ENCODE peak calls at places on chromosome 14, in nine cellular contexts. Y is K562, L is right cardiac atrium, A is tibial nerve, T is body of pancreas, K is kidney epithelial cell, E is lower lobe of right lung, X is brain microvascular endothelial cell, D is foreskin fibroblast. M is an unnamed sample.

GRCh38 chr14:57889245-57889644 is 23.4 kb upstream of the SLC35F4 start:
- DNase-seq in Y (no peak), T (peak; percentile 66), L (peak; percentile 80), K (peak; percentile 35), A (no peak), E (peak; percentile 66), X (no peak), D (peak; percentile 19), M (peak; percentile 70)

GRCh38 chr14:77037886-77038511 is 9.5 kb upstream of the IRF2BPL start:
- DNase-seq in E (peak; percentile 68), A (no peak), L (peak; percentile 66), Y (no peak), T (peak; percentile 22), X (no peak), D (no peak), K (no peak), M (peak; percentile 78)

GRCh38 chr14:21093018-21093417 is 5.4 kb downstream of the ZNF219 start:
- DNase-seq in D (no peak), Y (no peak), L (no peak), T (no peak), A (no peak), E (no peak), K (no peak), X (no peak), M (no peak)

GRCh38 chr14:99182548-99183115 is 89.4 kb downstream of the BCL11B start:
- DNase-seq in T (no peak), D (no peak), Y (no peak), L (no peak), A (no peak), X (no peak), E (no peak), K (no peak), M (no peak)

GRCh38 chr14:52272375-52272774 is 4.9 kb downstream of the PTGDR start:
- DNase-seq in T (no peak), D (peak; percentile 39), E (no peak), L (no peak), A (no peak), Y (peak; percentile 5), K (no peak), X (peak; percentile 56), M (no peak)

GRCh38 chr14:89750909-89751502 is 203.5 kb downstream of the EFCAB11 start:
- DNase-seq in X (no peak), L (no peak), K (no peak), E (no peak), T (no peak), Y (no peak), A (no peak), D (no peak), M (no peak)

GRCh38 chr14:24064856-24065255 is 6.5 kb upstream of the CPNE6 start:
- DNase-seq in E (no peak), T (no peak), A (no peak), D (no peak), K (no peak), Y (no peak), X (no peak), L (no peak), M (no peak)

GRCh38 chr14:24481622-24482324 is 26.3 kb downstream of the CMA1 start:
- DNase-seq in Y (peak; percentile 71), D (no peak), L (no peak), X (peak; percentile 12), T (no peak), A (no peak), K (no peak), E (peak; percentile 59), M (no peak)

GRCh38 chr14:24177041-24177825 is 5.4 kb downstream of the REC8 start:
- DNase-seq in D (no peak), K (no peak), A (no peak), Y (no peak), X (no peak), L (peak; percentile 45), T (no peak), E (no peak), M (no peak)

GRCh38 chr14:59130472-59130871 is 58.0 kb upstream of the DAAM1 start:
- DNase-seq in Y (no peak), K (no peak), L (peak; percentile 60), E (no peak), T (no peak), A (no peak), X (no peak), D (no peak), M (no peak)

GRCh38 chr14:53850714-53851296 is 105.8 kb downstream of the BMP4 start:
- DNase-seq in L (no peak), X (peak; percentile 18), Y (no peak), T (no peak), A (no peak), D (peak; percentile 21), K (peak; percentile 28), E (no peak), M (no peak)

GRCh38 chr14:59332727-59333126 is 132.5 kb downstream of the GPR135 start:
- DNase-seq in A (no peak), D (peak; percentile 91), Y (no peak), L (no peak), E (no peak), K (no peak), X (peak; percentile 92), T (no peak), M (no peak)

GRCh38 chr14:102554835-102555819 is 37.3 kb upstream of the RCOR1 start:
- DNase-seq in E (peak; percentile 70), T (peak; percentile 55), D (no peak), L (peak; percentile 79), A (no peak), Y (no peak), K (no peak), X (no peak), M (no peak)

GRCh38 chr14:57418999-57419398 is 28.6 kb downstream of the NAA30 start:
- DNase-seq in T (no peak), K (no peak), X (no peak), L (no peak), E (no peak), A (no peak), Y (no peak), D (no peak), M (no peak)

GRCh38 chr14:57879516-57879915 is 13.6 kb upstream of the SLC35F4 start:
- DNase-seq in L (no peak), Y (no peak), X (no peak), K (no peak), E (no peak), A (no peak), T (no peak), D (no peak), M (no peak)

GRCh38 chr14:27078176-27078575 is 480.3 kb upstream of the NOVA1 start:
- DNase-seq in Y (no peak), K (no peak), E (no peak), X (no peak), T (no peak), L (no peak), A (no peak), D (no peak), M (no peak)
- H3K4me3 ChIP-seq in Y (no peak overlapping the region), K (no peak overlapping the region), E (no peak overlapping the region), X (no peak overlapping the region), T (no peak overlapping the region), L (no peak overlapping the region), A (no peak overlapping the region), D (no peak overlapping the region), M (no peak overlapping the region)

GRCh38 chr14:104135904-104136471 is 2.4 kb upstream of the KIF26A start:
- DNase-seq in T (peak; percentile 17), D (no peak), Y (no peak), L (peak; percentile 71), K (no peak), E (peak; percentile 42), A (no peak), X (no peak), M (peak; percentile 41)

GRCh38 chr14:104136472-104137296 is 1.7 kb upstream of the KIF26A start:
- DNase-seq in E (peak; percentile 43), T (no peak), Y (no peak), L (peak; percentile 56), X (no peak), A (no peak), K (no peak), D (no peak), M (no peak)

GRCh38 chr14:104138891-104139459 is 588 bp downstream of the KIF26A start:
- DNase-seq in X (no peak), K (no peak), T (peak; percentile 17), D (no peak), L (peak; percentile 65), Y (no peak), A (no peak), E (peak; percentile 45), M (no peak)

GRCh38 chr14:104138098-104138890 is at the start of gene KIF26A:
- DNase-seq in T (peak; percentile 33), X (no peak), D (no peak), L (peak; percentile 82), A (no peak), K (no peak), Y (peak; percentile 37), E (peak; percentile 44), M (no peak)

DNA sequence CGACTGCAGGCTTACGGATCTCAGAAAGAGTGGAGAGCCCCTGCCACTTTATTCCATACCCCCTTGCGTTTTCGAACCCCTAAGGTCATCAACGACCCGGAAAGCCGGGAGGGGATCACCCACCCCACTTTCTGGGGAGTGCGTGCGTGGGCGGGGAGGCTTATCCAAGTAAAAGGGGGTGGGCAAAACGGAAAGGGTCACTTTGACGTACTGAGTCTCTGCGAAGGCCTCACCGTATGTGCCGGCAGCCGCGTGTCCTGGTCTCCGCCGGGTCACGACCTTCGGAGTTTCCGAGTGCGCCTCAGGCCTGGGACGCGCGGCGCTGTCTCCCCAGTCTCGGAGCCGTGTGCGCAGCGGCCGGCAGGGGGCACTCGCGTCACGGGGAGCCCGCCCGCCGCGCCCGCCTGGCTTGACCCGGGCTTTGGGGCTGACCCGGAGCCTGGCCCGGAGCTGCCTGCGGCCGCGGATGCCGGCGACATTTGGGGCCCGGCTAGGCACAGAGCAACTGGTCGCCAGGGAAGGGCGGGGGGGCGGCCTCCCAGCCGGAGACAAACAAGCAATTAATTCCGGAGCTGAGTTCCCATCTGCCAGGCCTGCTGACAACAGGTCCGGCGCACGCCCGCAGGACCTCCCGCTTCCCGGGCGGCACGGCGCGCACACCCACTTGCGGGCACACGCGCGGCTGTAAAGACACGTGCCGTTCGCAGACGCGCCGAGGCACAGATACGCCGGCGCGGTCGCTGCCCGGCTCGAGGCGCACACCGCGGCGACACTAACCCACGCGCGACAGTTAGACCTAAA is 890 bp upstream of the KIF26A start:
- DNase-seq in E (peak; percentile 71), Y (peak; percentile 55), L (peak; percentile 90), T (peak; percentile 65), A (peak; percentile 22), X (no peak), D (no peak), K (no peak), M (peak; percentile 66)
- H3K4me3 ChIP-seq in E (peak overlapping the region; percentile 62), Y (no peak overlapping the region), L (peak overlapping the region; percentile 75), T (no peak overlapping the region), A (peak overlapping the region; percentile 47), X (peak overlapping the region; percentile 9), D (peak overlapping the region; percentile 31), K (no peak overlapping the region), M (peak overlapping the region; percentile 57)

DNA sequence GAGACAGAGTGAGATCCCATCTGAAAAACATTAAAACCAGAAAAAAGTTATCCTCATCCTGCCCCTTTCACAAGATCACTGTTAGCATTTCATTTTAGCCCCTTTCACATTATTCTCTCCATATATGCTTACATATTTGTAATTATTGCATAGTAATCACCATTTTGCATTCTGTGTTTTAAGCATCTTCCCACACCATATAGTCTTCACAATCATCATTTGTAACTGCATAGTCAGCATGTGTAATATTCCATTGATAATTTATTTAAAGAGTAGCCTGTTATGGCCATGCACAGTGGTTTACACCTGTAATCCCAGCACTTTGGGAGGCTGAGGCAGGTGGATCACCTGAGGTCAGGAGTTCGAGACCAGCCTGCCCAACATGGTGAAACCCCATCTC is 11.8 kb downstream of the PAPLN start:
- DNase-seq in L (no peak), A (no peak), X (no peak), Y (no peak), T (no peak), K (no peak), E (no peak), D (no peak), M (no peak)
- H3K4me3 ChIP-seq in L (no peak overlapping the region), A (no peak overlapping the region), X (no peak overlapping the region), Y (no peak overlapping the region), T (no peak overlapping the region), K (no peak overlapping the region), E (no peak overlapping the region), D (no peak overlapping the region), M (no peak overlapping the region)

GRCh38 chr14:96364911-96365310 is 1.6 kb downstream of the GSKIP start:
- DNase-seq in Y (no peak), D (no peak), K (no peak), L (no peak), A (no peak), T (no peak), X (no peak), E (no peak), M (no peak)
- H3K4me3 ChIP-seq in Y (peak overlapping the region; percentile 92), D (peak overlapping the region; percentile 94), K (no peak overlapping the region), L (no peak overlapping the region), A (no peak overlapping the region), T (no peak overlapping the region), X (no peak overlapping the region), E (no peak overlapping the region), M (no peak overlapping the region)